ENCODE peak calls at places on chromosome 19, in nine cellular contexts. B, A, K, S, F, E, V, X and P are unnamed samples.
A peak's percentile ranks its signal among the peaks of the same experiment; 100 is the strongest.

GRCh38 chr19:18856385-18857126 is 24.8 kb downstream of the UPF1 start:
- DNase-seq in B (no peak), A (peak; percentile 48), K (no peak), S (no peak), F (no peak), E (no peak), V (no peak), X (no peak), P (no peak)

GRCh38 chr19:24053601-24054000 is 33.4 kb upstream of the ZNF254 start:
- DNase-seq in B (no peak), A (no peak), K (no peak), S (no peak), F (no peak), E (no peak), V (no peak), X (no peak), P (no peak)

GRCh38 chr19:55390461-55390880 is 4.7 kb downstream of the RPL28 start:
- DNase-seq in B (no peak), A (no peak), K (no peak), S (no peak), F (no peak), E (no peak), V (no peak), X (no peak), P (no peak)

GRCh38 chr19:4310247-4311121 is 6.1 kb downstream of the FSD1 start:
- DNase-seq in B (no peak), A (no peak), K (no peak), S (no peak), F (no peak), E (peak; percentile 23), V (no peak), X (no peak), P (no peak)

GRCh38 chr19:1064661-1065605 is 2.0 kb upstream of the ARHGAP45 start:
- DNase-seq in B (no peak), A (peak; percentile 96), K (peak; percentile 38), S (peak; percentile 68), F (no peak), E (peak; percentile 81), V (peak; percentile 80), X (peak; percentile 68), P (peak; percentile 81)

GRCh38 chr19:6071840-6072239 is 38.5 kb downstream of the RFX2 start:
- DNase-seq in B (no peak), A (no peak), K (no peak), S (no peak), F (no peak), E (no peak), V (no peak), X (no peak), P (no peak)

GRCh38 chr19:35562776-35563175 is 682 bp downstream of the ATP4A start:
- DNase-seq in B (no peak), A (no peak), K (no peak), S (no peak), F (no peak), E (no peak), V (no peak), X (no peak), P (no peak)

GRCh38 chr19:35228177-35228930 is at the start of gene FAM187B:
- DNase-seq in B (no peak), A (no peak), K (no peak), S (no peak), F (no peak), E (no peak), V (no peak), X (no peak), P (no peak)

GRCh38 chr19:30668521-30669155 is 296.5 kb downstream of the ZNF536 start:
- DNase-seq in B (no peak), A (peak; percentile 36), K (no peak), S (no peak), F (no peak), E (no peak), V (no peak), X (no peak), P (peak; percentile 15)

GRCh38 chr19:45817725-45818301 is 2.7 kb upstream of the RSPH6A start:
- DNase-seq in B (peak; percentile 50), A (peak; percentile 51), K (no peak), S (no peak), F (no peak), E (no peak), V (no peak), X (no peak), P (no peak)

GRCh38 chr19:4534836-4535658 is at the start of gene PLIN5:
- DNase-seq in B (peak; percentile 51), A (peak; percentile 96), K (peak; percentile 64), S (peak; percentile 26), F (peak; percentile 97), E (peak; percentile 84), V (peak; percentile 89), X (peak; percentile 27), P (peak; percentile 96)

GRCh38 chr19:46546194-46546896 is 50.7 kb upstream of the PNMA8B start:
- DNase-seq in B (peak; percentile 41), A (no peak), K (peak; percentile 31), S (peak; percentile 14), F (peak; percentile 31), E (peak; percentile 60), V (no peak), X (no peak), P (peak; percentile 60)

GRCh38 chr19:5931251-5931650 is 17.2 kb downstream of the CAPS start:
- DNase-seq in B (no peak), A (no peak), K (no peak), S (no peak), F (no peak), E (no peak), V (no peak), X (no peak), P (no peak)

GRCh38 chr19:1102407-1103106 is 1.2 kb upstream of the GPX4 start:
- DNase-seq in B (peak; percentile 93), A (peak; percentile 82), K (peak; percentile 55), S (peak; percentile 100), F (peak; percentile 77), E (peak; percentile 64), V (no peak), X (no peak), P (peak; percentile 64)

GRCh38 chr19:6239401-6239844 is 40.4 kb downstream of the MLLT1 start:
- DNase-seq in B (peak; percentile 48), A (no peak), K (no peak), S (peak; percentile 16), F (peak; percentile 56), E (no peak), V (no peak), X (no peak), P (peak; percentile 66)

GRCh38 chr19:8056533-8056932 is 4.0 kb downstream of the CCL25 start:
- DNase-seq in B (no peak), A (no peak), K (no peak), S (no peak), F (no peak), E (no peak), V (no peak), X (no peak), P (no peak)
- H3K27me3 ChIP-seq in B (no peaks in the 10 kb centered on the region), A (no peaks in the 10 kb centered on the region), K (no peaks in the 10 kb centered on the region), S (peaks cover 6% of the 10 kb centered on the region), F (no peaks in the 10 kb centered on the region), E (no peaks in the 10 kb centered on the region), V (no peaks in the 10 kb centered on the region), X (no peaks in the 10 kb centered on the region), P (no peaks in the 10 kb centered on the region)

DNA sequence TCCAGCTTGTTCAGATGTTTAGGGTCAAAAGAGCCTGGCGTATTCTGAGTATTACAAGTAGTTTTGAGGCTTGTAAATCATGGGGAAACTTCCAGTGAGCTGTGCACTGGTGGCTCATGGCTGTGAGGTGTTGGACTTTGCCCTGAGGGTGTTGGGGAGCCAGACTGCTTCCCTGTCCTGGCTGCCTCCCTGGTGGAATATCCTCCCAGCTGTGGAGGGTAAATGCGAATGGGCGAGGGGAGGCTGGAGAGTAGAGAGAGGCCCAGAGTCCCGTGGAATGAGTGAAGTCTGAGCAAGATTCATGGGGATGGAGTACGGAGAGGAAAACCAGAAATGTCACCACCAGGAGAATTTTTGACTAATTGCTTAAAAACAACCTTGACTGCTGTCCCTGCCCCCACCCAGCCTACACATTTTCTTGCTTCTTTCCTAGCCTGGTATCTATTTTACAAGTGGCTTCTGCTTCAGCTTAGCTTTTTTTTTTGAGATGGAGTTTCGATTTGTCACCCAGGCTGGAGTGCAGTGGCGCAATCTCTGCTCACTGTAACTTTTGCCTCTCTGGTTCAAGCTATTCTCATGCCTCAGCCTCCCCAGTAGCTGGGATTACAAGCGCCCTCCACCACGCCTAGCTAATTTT is 3.7 kb downstream of the SNRPA start:
- DNase-seq in B (no peak), A (no peak), K (no peak), S (peak; percentile 19), F (no peak), E (peak; percentile 77), V (no peak), X (no peak), P (peak; percentile 60)
- TF ChIP-seq POLR2A in B (no peak), A (no peak), K (no peak), S (no peak), F (no peak), E (no peak), V (no peak), X (peak; percentile 43), P (no peak)

DNA sequence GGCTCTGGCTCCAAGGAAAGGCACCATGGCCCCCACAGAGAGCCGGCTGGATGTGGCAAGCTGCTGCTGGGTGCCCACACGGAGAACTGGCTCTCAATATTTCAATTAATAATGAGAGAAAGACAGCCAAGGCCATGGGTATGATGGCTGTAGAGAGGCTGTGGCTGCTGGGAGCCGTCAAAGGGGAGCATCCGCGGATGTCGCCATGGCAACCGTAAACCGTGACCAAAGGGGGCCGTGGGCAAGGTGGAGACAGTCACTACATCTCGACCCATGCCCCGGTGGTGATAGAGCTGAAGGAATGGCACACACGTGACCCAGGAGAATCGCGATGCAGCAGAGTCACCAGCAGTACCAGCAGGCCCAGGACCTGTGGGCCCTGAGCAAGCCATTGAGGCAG is 9.6 kb downstream of the VSTM2B start:
- DNase-seq in B (no peak), A (no peak), K (no peak), S (no peak), F (no peak), E (no peak), V (peak; percentile 28), X (no peak), P (peak; percentile 11)
- H3K27me3 ChIP-seq in B (peaks cover 60% of the 10 kb centered on the region), A (peaks cover 9% of the 10 kb centered on the region), K (peaks cover 8% of the 10 kb centered on the region), S (peaks cover 14% of the 10 kb centered on the region), F (no peaks in the 10 kb centered on the region), E (peaks cover 22% of the 10 kb centered on the region), V (peaks cover 48% of the 10 kb centered on the region), X (no peaks in the 10 kb centered on the region), P (peaks cover 9% of the 10 kb centered on the region)

GRCh38 chr19:13841339-13842293 is 35.3 kb upstream of the NANOS3 start:
- DNase-seq in B (peak; percentile 91), A (peak; percentile 91), K (peak; percentile 77), S (no peak), F (no peak), E (peak; percentile 84), V (no peak), X (no peak), P (peak; percentile 78)

GRCh38 chr19:13838943-13839192 is 38.1 kb upstream of the NANOS3 start:
- DNase-seq in B (no peak), A (peak; percentile 93), K (no peak), S (no peak), F (peak; percentile 61), E (no peak), V (no peak), X (no peak), P (no peak)

GRCh38 chr19:13839193-13839937 is 37.6 kb upstream of the NANOS3 start:
- DNase-seq in B (peak; percentile 86), A (peak; percentile 97), K (peak; percentile 77), S (peak; percentile 84), F (peak; percentile 57), E (peak; percentile 88), V (peak; percentile 96), X (peak; percentile 81), P (peak; percentile 89)

GRCh38 chr19:13840751-13841338 is 36.1 kb upstream of the NANOS3 start:
- DNase-seq in B (no peak), A (no peak), K (no peak), S (no peak), F (no peak), E (no peak), V (no peak), X (no peak), P (no peak)

GRCh38 chr19:13839938-13840750 is 36.8 kb upstream of the NANOS3 start:
- DNase-seq in B (peak; percentile 71), A (peak; percentile 90), K (no peak), S (peak; percentile 51), F (no peak), E (peak; percentile 91), V (peak; percentile 85), X (peak; percentile 44), P (peak; percentile 75)
- TF ChIP-seq POLR2A in B (peak; percentile 10), A (no peak), K (no peak), S (peak; percentile 81), F (no peak), E (peak; percentile 82), V (no peak), X (peak; percentile 76), P (peak; percentile 3)